ENCODE peak calls at places on chromosomes 11 and 22, in five cellular contexts. T is spleen, H is PC-3, F is ovary, J is lower lobe of right lung. Z is an unnamed sample.

GRCh38 chr11:73380321-73380720 is 4.1 kb downstream of the RELT start:
- DNase-seq in H (no peak), J (no peak), F (no peak), T (peak; percentile 85), Z (no peak)

GRCh38 chr22:38406617-38407016 is 48.4 kb downstream of the KCNJ4 start:
- DNase-seq in F (no peak), J (no peak), T (no peak), H (no peak), Z (no peak)

GRCh38 chr22:48473202-48473601 is 1354.5 kb downstream of the BRD1 start:
- DNase-seq in T (no peak), F (no peak), H (no peak), J (peak; percentile 10), Z (no peak)

GRCh38 chr11:28966951-28967350 is 858.8 kb downstream of the METTL15 start:
- DNase-seq in H (peak; percentile 38), J (no peak), T (no peak), F (no peak), Z (no peak)

GRCh38 chr11:83464181-83464580 is 178.0 kb upstream of the CCDC90B start:
- DNase-seq in T (no peak), J (no peak), F (no peak), H (no peak), Z (no peak)

GRCh38 chr11:44842219-44842618 is 108.5 kb downstream of the TP53I11 start:
- DNase-seq in F (no peak), H (no peak), J (no peak), T (no peak), Z (no peak)

GRCh38 chr11:72338741-72339140 is 94.8 kb upstream of the PHOX2A start:
- DNase-seq in H (peak; percentile 34), J (no peak), T (no peak), F (no peak), Z (no peak)

GRCh38 chr11:95135155-95135554 is 45.5 kb downstream of the ENDOD1 start:
- DNase-seq in T (no peak), H (peak; percentile 47), F (no peak), J (no peak), Z (peak; percentile 51)

GRCh38 chr11:69501891-69502860 is 20.7 kb downstream of the LINC01488 start:
- DNase-seq in T (peak; percentile 54), H (no peak), F (no peak), J (no peak), Z (no peak)

GRCh38 chr11:85029964-85030363 is 597.2 kb downstream of the DLG2 start:
- DNase-seq in J (no peak), F (no peak), T (no peak), H (peak; percentile 97), Z (no peak)

GRCh38 chr11:121933694-121934093 is 182.3 kb downstream of the BLID start:
- DNase-seq in J (no peak), T (no peak), F (no peak), H (peak; percentile 46), Z (no peak)

GRCh38 chr11:104015649-104016415 is 20.6 kb upstream of the DDI1 start:
- DNase-seq in J (no peak), H (no peak), F (no peak), T (no peak), Z (no peak)

GRCh38 chr11:87493516-87493915 is 455.8 kb downstream of the TMEM135 start:
- DNase-seq in T (no peak), H (no peak), J (no peak), F (no peak), Z (no peak)

GRCh38 chr22:27107824-27108223 is 450.4 kb downstream of the MIAT start:
- DNase-seq in H (peak; percentile 25), T (no peak), J (no peak), F (peak; percentile 73), Z (peak; percentile 83)

GRCh38 chr11:100098560-100098959 is 588.5 kb upstream of the ARHGAP42 start:
- DNase-seq in H (no peak), T (no peak), J (no peak), F (no peak), Z (no peak)

GRCh38 chr11:61891331-61892084 is at the start of gene FADS3:
- DNase-seq in T (peak; percentile 94), J (peak; percentile 90), F (peak; percentile 86), H (peak; percentile 96), Z (peak; percentile 92)

GRCh38 chr11:123194308-123195181 is 503 bp downstream of the CLMP start:
- DNase-seq in J (no peak), T (no peak), F (peak; percentile 58), H (peak; percentile 70), Z (peak; percentile 20)

GRCh38 chr11:34223021-34223813 is 117.8 kb downstream of the NAT10 start:
- DNase-seq in H (peak; percentile 91), T (no peak), F (peak; percentile 35), J (no peak), Z (peak; percentile 19)

GRCh38 chr11:7351228-7351627 is 99.5 kb downstream of the SYT9 start:
- DNase-seq in F (no peak), T (no peak), H (no peak), J (peak; percentile 17), Z (no peak)

GRCh38 chr11:78698612-78699011 is 123.9 kb upstream of the NARS2 start:
- DNase-seq in T (no peak), J (no peak), H (peak; percentile 97), F (no peak), Z (peak; percentile 10)

GRCh38 chr11:61718613-61719302 is 33.7 kb upstream of the MYRF start:
- DNase-seq in F (peak; percentile 75), J (no peak), H (no peak), T (no peak), Z (no peak)

GRCh38 chr22:41487037-41487963 is 18.4 kb downstream of the ACO2 start:
- DNase-seq in H (no peak), J (no peak), T (no peak), F (no peak), Z (peak; percentile 13)

GRCh38 chr22:41488596-41489385 is 19.9 kb downstream of the ACO2 start:
- DNase-seq in J (no peak), T (no peak), H (no peak), F (no peak), Z (no peak)

GRCh38 chr22:41488076-41488475 is 19.2 kb downstream of the ACO2 start:
- DNase-seq in J (no peak), F (no peak), H (no peak), T (no peak), Z (no peak)

GRCh38 chr22:41491379-41492100 is 22.6 kb downstream of the ACO2 start:
- DNase-seq in F (no peak), T (no peak), H (no peak), J (no peak), Z (no peak)
- H3K4me1 ChIP-seq in F (peaks cover 8% of the 10 kb centered on the region), T (peaks cover 44% of the 10 kb centered on the region), H (no peaks in the 10 kb centered on the region), J (peaks cover 15% of the 10 kb centered on the region), Z (peaks cover 37% of the 10 kb centered on the region)

GRCh38 chr11:131198646-131199285 is 171.6 kb upstream of the NTM start:
- DNase-seq in T (no peak), F (no peak), H (no peak), J (no peak), Z (no peak)
- H3K27me3 ChIP-seq in T (peaks cover 5% of the 10 kb centered on the region), F (no peaks in the 10 kb centered on the region), H (peaks cover 100% of the 10 kb centered on the region), J (no peaks in the 10 kb centered on the region), Z (no peaks in the 10 kb centered on the region)

DNA sequence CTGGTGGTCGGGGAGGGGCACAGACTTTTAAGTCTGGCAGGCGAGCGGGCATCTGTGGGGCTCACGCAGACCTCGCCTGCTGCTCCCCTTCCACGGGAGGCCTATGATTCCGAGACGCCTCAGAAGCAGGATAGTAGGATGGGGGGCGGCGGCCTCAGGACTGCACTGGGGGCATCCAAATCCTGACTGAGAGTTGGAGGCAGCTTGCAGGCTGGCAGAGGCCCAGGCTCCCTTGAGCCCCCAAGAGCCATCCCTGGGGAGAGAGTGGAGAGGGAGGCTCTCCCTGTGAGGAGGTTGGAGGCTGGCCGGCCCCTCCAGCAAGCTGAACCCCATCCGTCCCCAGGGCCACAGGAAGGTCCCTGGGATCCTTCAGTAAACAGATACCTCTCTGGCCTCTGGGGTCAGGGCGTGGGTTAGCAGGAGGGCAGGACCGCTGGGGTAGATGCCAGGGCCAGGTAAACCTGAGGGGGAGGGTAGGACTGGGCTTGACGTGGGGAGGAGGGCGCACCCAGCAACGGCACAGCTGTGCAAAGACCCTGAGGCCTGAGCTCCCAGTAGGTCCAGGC is 33.3 kb downstream of the SBF1 start:
- DNase-seq in J (peak; percentile 38), T (no peak), H (no peak), F (no peak), Z (peak; percentile 17)
- H3K4me1 ChIP-seq in J (peaks cover 25% of the 10 kb centered on the region), T (peaks cover 23% of the 10 kb centered on the region), H (no peaks in the 10 kb centered on the region), F (peaks cover 9% of the 10 kb centered on the region), Z (no peaks in the 10 kb centered on the region)

GRCh38 chr11:117832511-117832910 is 8.0 kb upstream of the FXYD2 start:
- DNase-seq in H (no peak), F (peak; percentile 9), J (no peak), T (peak; percentile 39), Z (no peak)
- H3K27me3 ChIP-seq in H (peaks cover 80% of the 10 kb centered on the region), F (no peaks in the 10 kb centered on the region), J (peaks cover 3% of the 10 kb centered on the region), T (no peaks in the 10 kb centered on the region), Z (no peaks in the 10 kb centered on the region)